ENCODE peak calls at places on chromosomes 2 and 18, in six cellular contexts. S, E, O, H, J and W are unnamed samples.

GRCh38 chr2:45710468-45710867 is 59.0 kb downstream of the PRKCE start:
- DNase-seq in S (no peak), E (no peak), O (no peak), H (no peak), J (no peak), W (no peak)

GRCh38 chr2:172374318-172375240 is 52.8 kb upstream of the ITGA6 start:
- DNase-seq in H (no peak), E (no peak), J (no peak), O (no peak), S (no peak), W (no peak)

GRCh38 chr2:235492850-235493344 is 946 bp upstream of the AGAP1 start:
- DNase-seq in S (no peak), E (no peak), J (no peak), O (peak), H (no peak), W (no peak)

GRCh38 chr2:106053116-106053515 is 141.0 kb downstream of the UXS1 start:
- DNase-seq in O (no peak), S (peak), E (peak), J (no peak), H (peak), W (peak)

GRCh38 chr2:208879666-208880065 is 473.1 kb downstream of the PTH2R start:
- DNase-seq in E (no peak), S (no peak), J (no peak), H (no peak), O (no peak), W (no peak)

GRCh38 chr2:235579128-235579527 is 85.3 kb downstream of the AGAP1 start:
- DNase-seq in S (no peak), E (no peak), J (no peak), O (no peak), H (no peak), W (no peak)

GRCh38 chr2:237282568-237283128 is 131.3 kb downstream of the COL6A3 start:
- DNase-seq in H (peak), E (peak), O (no peak), S (no peak), J (no peak), W (peak)

GRCh38 chr2:204726831-204727230 is 181.6 kb downstream of the PARD3B start:
- DNase-seq in E (no peak), J (no peak), O (no peak), S (no peak), H (no peak), W (no peak)

GRCh38 chr2:113978524-113979171 is 88.8 kb downstream of the ACTR3 start:
- DNase-seq in E (no peak), J (no peak), S (no peak), O (no peak), H (no peak), W (no peak)

GRCh38 chr2:37641582-37642111 is 29.8 kb downstream of the CDC42EP3 start:
- DNase-seq in H (peak), S (no peak), O (no peak), J (no peak), E (peak), W (peak)

GRCh38 chr2:70995227-70995729 is 605 bp upstream of the TEX261 start:
- DNase-seq in E (peak), H (peak), O (peak), J (peak), S (no peak), W (no peak)

GRCh38 chr18:33375829-33376228 is 64.7 kb downstream of the CCDC178 start:
- DNase-seq in O (no peak), S (no peak), J (no peak), E (no peak), H (no peak), W (no peak)

GRCh38 chr2:120231564-120231973 is 8.4 kb upstream of the TMEM185B start:
- DNase-seq in H (no peak), O (no peak), S (no peak), E (no peak), J (peak), W (no peak)

GRCh38 chr2:99663641-99664040 is 173.8 kb upstream of the REV1 start:
- DNase-seq in E (no peak), O (no peak), J (no peak), H (no peak), S (no peak), W (no peak)

GRCh38 chr2:207729465-207729998 is 18.1 kb downstream of the CCNYL1 start:
- DNase-seq in O (peak), E (no peak), S (no peak), H (no peak), J (no peak), W (no peak)

GRCh38 chr2:110125292-110125691 is 9.7 kb upstream of the MALL start:
- DNase-seq in E (peak), J (no peak), S (no peak), O (no peak), H (peak), W (no peak)

GRCh38 chr18:22728481-22729105 is 204.5 kb upstream of the RBBP8 start:
- DNase-seq in O (no peak), S (no peak), E (peak), H (no peak), J (no peak), W (no peak)

GRCh38 chr2:208280933-208281332 is 14.9 kb downstream of the PIKFYVE start:
- DNase-seq in H (peak), E (peak), J (no peak), S (peak), O (no peak), W (no peak)

GRCh38 chr2:37068671-37069070 is 15.5 kb downstream of the HEATR5B start:
- DNase-seq in E (no peak), S (no peak), J (no peak), H (no peak), O (no peak), W (no peak)

GRCh38 chr2:159788218-159788617 is 9.8 kb downstream of the CD302 start:
- DNase-seq in H (no peak), J (peak), O (no peak), E (no peak), S (no peak), W (no peak)

GRCh38 chr18:76801567-76802505 is 20.5 kb upstream of the ZNF236 start:
- DNase-seq in E (no peak), S (no peak), J (peak), H (peak), O (peak), W (no peak)

GRCh38 chr2:206981739-206982336 is 42.5 kb downstream of the CPO start:
- DNase-seq in S (no peak), O (peak), J (peak), H (peak), E (peak), W (peak)

GRCh38 chr18:37779220-37779619 is 213.6 kb upstream of the CELF4 start:
- DNase-seq in H (no peak), O (no peak), E (no peak), S (no peak), J (no peak), W (no peak)

GRCh38 chr2:11829947-11830707 is 83.7 kb downstream of the LPIN1 start:
- DNase-seq in O (peak), E (peak), J (peak), S (peak), H (peak), W (peak)
- H3K4me3 ChIP-seq in O (peak), E (peak), J (peak), S (peak), H (peak), W (peak)

DNA sequence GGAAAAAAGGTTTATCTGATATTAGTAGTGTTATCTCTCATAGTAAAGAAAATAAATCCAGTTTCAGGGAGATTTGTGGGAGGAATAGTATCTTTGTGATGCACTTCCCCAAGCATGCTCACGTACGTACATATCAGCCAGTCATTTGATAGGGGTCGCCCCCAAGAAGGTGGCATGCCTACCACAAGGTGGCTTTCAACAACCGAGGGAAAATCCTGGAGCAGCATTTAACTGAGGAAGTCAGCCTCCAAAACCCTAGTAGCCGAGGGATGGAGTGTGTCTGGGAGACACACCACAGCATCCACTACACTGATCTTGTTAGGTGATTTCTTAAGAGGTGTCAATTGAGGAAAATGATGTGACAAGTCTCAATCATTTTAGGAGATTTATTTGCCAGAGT is 623.9 kb downstream of the NYAP2 start:
- DNase-seq in S (no peak), J (no peak), E (no peak), H (no peak), O (peak), W (no peak)
- H3K4me3 ChIP-seq in S (no peak), J (no peak), E (no peak), H (no peak), O (no peak), W (no peak)

GRCh38 chr18:63511285-63511684 is 30.9 kb upstream of the SERPINB12 start:
- DNase-seq in S (no peak), H (peak), E (peak), O (peak), J (no peak), W (peak)
- H3K4me3 ChIP-seq in S (no peak), H (no peak), E (no peak), O (no peak), J (no peak), W (no peak)

DNA sequence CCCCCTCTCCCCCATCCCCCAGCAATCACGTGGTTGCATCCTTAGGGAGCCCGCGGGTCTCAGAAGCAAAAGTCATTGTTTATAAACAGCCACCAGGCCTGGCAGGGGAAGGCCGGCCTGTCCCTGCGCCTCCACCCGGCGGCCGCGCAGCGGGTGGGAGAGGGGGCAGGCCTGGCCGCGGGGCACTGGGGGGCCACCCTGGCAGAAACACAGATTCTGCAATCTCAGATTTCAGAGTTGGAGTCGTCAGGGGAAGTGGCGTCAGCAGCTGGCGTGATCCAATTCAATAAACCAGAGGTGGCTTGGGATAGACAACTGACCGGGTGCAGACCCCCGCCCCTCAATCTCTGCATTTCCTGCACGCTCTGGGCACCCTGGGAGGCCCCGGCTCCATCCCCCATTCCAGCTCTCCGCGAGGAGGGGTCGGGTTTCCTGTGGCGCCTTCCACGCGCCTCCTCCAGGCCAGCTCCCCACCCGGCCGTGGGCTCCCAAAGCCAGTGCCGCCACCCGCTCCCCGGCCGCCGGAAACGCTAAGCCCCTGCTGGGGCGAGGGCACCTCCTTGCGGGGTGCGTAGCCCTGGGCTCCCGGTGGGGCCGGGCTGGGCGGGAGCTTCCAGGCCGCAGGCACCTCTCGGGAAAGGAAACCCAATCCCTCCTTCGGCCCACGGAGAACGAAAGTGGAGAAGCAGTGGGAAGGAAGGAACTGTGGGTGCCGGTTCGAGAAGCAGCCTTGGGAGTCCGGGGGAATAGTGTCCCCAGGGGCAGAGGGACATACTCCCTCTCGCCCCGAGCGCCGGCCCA is 1.1 kb downstream of the BIN1 start:
- DNase-seq in H (peak), O (peak), J (peak), S (no peak), E (peak), W (no peak)
- H3K4me3 ChIP-seq in H (peak), O (peak), J (peak), S (peak), E (peak), W (peak)